ENCODE peak calls at places on chromosomes 13 and 19, in five cellular contexts. One of them, this sample, is unnamed.

GRCh38 chr13:24052547-24052981 is 108.0 kb upstream of the SPATA13 start:
- DNase-seq in tibial artery: no peak
- DNase-seq in Peyer's patch: no peak
- DNase-seq in upper lobe of right lung: no peak
- DNase-seq in neural progenitor cell: no peak
- DNase-seq in this sample: no peak

GRCh38 chr13:76522083-76522755 is 364.0 kb downstream of the KCTD12 start:
- DNase-seq in tibial artery: no peak
- DNase-seq in Peyer's patch: no peak
- DNase-seq in upper lobe of right lung: no peak
- DNase-seq in neural progenitor cell: no peak
- DNase-seq in this sample: no peak

GRCh38 chr19:55702131-55702627 is 27.2 kb downstream of the EPN1 start:
- DNase-seq in tibial artery: no peak
- DNase-seq in Peyer's patch: peak; percentile 44
- DNase-seq in upper lobe of right lung: peak; percentile 38
- DNase-seq in neural progenitor cell: no peak
- DNase-seq in this sample: no peak

GRCh38 chr13:20873348-20873747 is 29.2 kb downstream of the XPO4 start:
- DNase-seq in tibial artery: no peak
- DNase-seq in Peyer's patch: no peak
- DNase-seq in upper lobe of right lung: no peak
- DNase-seq in neural progenitor cell: peak; percentile 63
- DNase-seq in this sample: no peak

GRCh38 chr19:1512671-1513491 is at the start of gene ADAMTSL5:
- DNase-seq in tibial artery: no peak
- DNase-seq in Peyer's patch: peak; percentile 88
- DNase-seq in upper lobe of right lung: peak; percentile 81
- DNase-seq in neural progenitor cell: peak; percentile 45
- DNase-seq in this sample: peak; percentile 85

GRCh38 chr13:43196171-43196611 is 172.8 kb downstream of the DNAJC15 start:
- DNase-seq in tibial artery: no peak
- DNase-seq in Peyer's patch: no peak
- DNase-seq in upper lobe of right lung: no peak
- DNase-seq in neural progenitor cell: no peak
- DNase-seq in this sample: no peak

GRCh38 chr13:29569253-29570057 is 26.0 kb downstream of the SLC7A1 start:
- DNase-seq in tibial artery: no peak
- DNase-seq in Peyer's patch: no peak
- DNase-seq in upper lobe of right lung: no peak
- DNase-seq in neural progenitor cell: no peak
- DNase-seq in this sample: no peak

GRCh38 chr13:33251131-33251629 is 34.4 kb downstream of the STARD13 start:
- DNase-seq in tibial artery: no peak
- DNase-seq in Peyer's patch: no peak
- DNase-seq in upper lobe of right lung: no peak
- DNase-seq in neural progenitor cell: no peak
- DNase-seq in this sample: no peak

GRCh38 chr19:35718345-35719041 is 690 bp downstream of the KMT2B start:
- DNase-seq in tibial artery: no peak
- DNase-seq in Peyer's patch: peak; percentile 64
- DNase-seq in upper lobe of right lung: peak; percentile 83
- DNase-seq in neural progenitor cell: no peak
- DNase-seq in this sample: peak; percentile 36

GRCh38 chr13:33931397-33931987 is 113.5 kb downstream of the RFC3 start:
- DNase-seq in tibial artery: no peak
- DNase-seq in Peyer's patch: no peak
- DNase-seq in upper lobe of right lung: no peak
- DNase-seq in neural progenitor cell: peak; percentile 73
- DNase-seq in this sample: peak; percentile 24

GRCh38 chr19:9348253-9348652 is 14.6 kb upstream of the ZNF177 start:
- DNase-seq in tibial artery: no peak
- DNase-seq in Peyer's patch: no peak
- DNase-seq in upper lobe of right lung: no peak
- DNase-seq in neural progenitor cell: no peak
- DNase-seq in this sample: no peak

GRCh38 chr19:15893498-15893897 is 4.4 kb downstream of the CYP4F2 start:
- DNase-seq in tibial artery: no peak
- DNase-seq in Peyer's patch: peak; percentile 90
- DNase-seq in upper lobe of right lung: no peak
- DNase-seq in neural progenitor cell: no peak
- DNase-seq in this sample: no peak

GRCh38 chr19:55690109-55690768 is 15.2 kb downstream of the EPN1 start:
- DNase-seq in tibial artery: no peak
- DNase-seq in Peyer's patch: no peak
- DNase-seq in upper lobe of right lung: peak; percentile 49
- DNase-seq in neural progenitor cell: no peak
- DNase-seq in this sample: no peak

GRCh38 chr19:45179063-45179847 is 671 bp downstream of the BLOC1S3 start:
- DNase-seq in tibial artery: no peak
- DNase-seq in Peyer's patch: no peak
- DNase-seq in upper lobe of right lung: peak; percentile 81
- DNase-seq in neural progenitor cell: peak; percentile 61
- DNase-seq in this sample: peak; percentile 55

GRCh38 chr13:19927117-19927734 is 31.3 kb upstream of the ZMYM2 start:
- DNase-seq in tibial artery: no peak
- DNase-seq in Peyer's patch: no peak
- DNase-seq in upper lobe of right lung: no peak
- DNase-seq in neural progenitor cell: peak; percentile 22
- DNase-seq in this sample: peak; percentile 22

GRCh38 chr13:110006304-110006703 is 219.9 kb upstream of the IRS2 start:
- DNase-seq in tibial artery: no peak
- DNase-seq in Peyer's patch: no peak
- DNase-seq in upper lobe of right lung: no peak
- DNase-seq in neural progenitor cell: no peak
- DNase-seq in this sample: no peak

GRCh38 chr13:101065314-101065713 is 351.0 kb downstream of the NALCN start:
- DNase-seq in tibial artery: no peak
- DNase-seq in Peyer's patch: no peak
- DNase-seq in upper lobe of right lung: no peak
- DNase-seq in neural progenitor cell: no peak
- DNase-seq in this sample: no peak

GRCh38 chr13:61901946-61902541 is 486.4 kb upstream of the PCDH20 start:
- DNase-seq in tibial artery: no peak
- DNase-seq in Peyer's patch: no peak
- DNase-seq in upper lobe of right lung: no peak
- DNase-seq in neural progenitor cell: no peak
- DNase-seq in this sample: no peak

DNA sequence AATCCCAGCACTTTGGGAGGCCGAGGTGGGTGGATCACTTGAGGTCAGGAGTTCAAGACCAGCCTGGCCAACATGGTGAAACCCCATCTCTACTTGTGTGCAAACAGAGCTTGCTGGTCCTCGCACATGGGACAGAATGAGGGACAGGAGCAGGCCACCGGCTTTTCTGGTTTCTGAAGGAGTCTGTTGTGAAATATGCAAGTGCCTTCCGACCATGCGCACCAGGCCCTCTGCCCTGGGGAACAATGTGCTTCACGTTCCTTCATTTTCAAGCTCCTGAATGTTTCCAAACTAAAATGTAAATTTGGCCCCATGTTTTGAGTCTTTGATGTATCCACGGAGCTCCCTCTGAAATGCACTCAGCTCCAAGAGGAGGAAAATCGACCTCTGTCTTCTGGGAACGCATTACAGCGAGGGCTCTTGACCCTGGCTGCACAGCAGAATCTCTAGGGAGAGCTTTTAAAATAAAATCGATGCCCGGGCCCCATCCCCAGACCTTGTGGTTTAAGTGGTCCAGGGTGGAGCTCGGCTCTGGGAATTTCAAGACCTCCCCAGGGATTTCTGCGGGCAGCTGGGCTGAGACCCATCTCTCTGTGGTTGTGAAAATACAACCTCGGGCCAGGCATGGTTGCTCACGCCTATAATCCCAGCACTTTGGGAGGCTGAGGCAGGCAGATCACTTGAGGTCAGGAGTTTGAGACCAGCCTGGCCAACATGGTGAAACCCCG is 9.3 kb upstream of the ACP4 start:
- DNase-seq in tibial artery: no peak
- DNase-seq in Peyer's patch: no peak
- DNase-seq in upper lobe of right lung: no peak
- DNase-seq in neural progenitor cell: no peak
- DNase-seq in this sample: no peak
- H3K27me3 ChIP-seq in tibial artery: no peaks in the 10 kb centered on the region
- H3K27me3 ChIP-seq in Peyer's patch: no peaks in the 10 kb centered on the region
- H3K27me3 ChIP-seq in upper lobe of right lung: peaks cover 59% of the 10 kb centered on the region
- H3K27me3 ChIP-seq in neural progenitor cell: peaks cover 75% of the 10 kb centered on the region
- H3K27me3 ChIP-seq in this sample: peaks cover 26% of the 10 kb centered on the region

GRCh38 chr19:54469496-54469934 is 3.6 kb downstream of the CDC42EP5 start:
- DNase-seq in tibial artery: no peak
- DNase-seq in Peyer's patch: peak; percentile 86
- DNase-seq in upper lobe of right lung: no peak
- DNase-seq in neural progenitor cell: no peak
- DNase-seq in this sample: no peak
- H3K4me3 ChIP-seq in tibial artery: no peak overlapping the region
- H3K4me3 ChIP-seq in Peyer's patch: no peak overlapping the region
- H3K4me3 ChIP-seq in upper lobe of right lung: no peak overlapping the region
- H3K4me3 ChIP-seq in neural progenitor cell: no peak overlapping the region
- H3K4me3 ChIP-seq in this sample: no peak overlapping the region

DNA sequence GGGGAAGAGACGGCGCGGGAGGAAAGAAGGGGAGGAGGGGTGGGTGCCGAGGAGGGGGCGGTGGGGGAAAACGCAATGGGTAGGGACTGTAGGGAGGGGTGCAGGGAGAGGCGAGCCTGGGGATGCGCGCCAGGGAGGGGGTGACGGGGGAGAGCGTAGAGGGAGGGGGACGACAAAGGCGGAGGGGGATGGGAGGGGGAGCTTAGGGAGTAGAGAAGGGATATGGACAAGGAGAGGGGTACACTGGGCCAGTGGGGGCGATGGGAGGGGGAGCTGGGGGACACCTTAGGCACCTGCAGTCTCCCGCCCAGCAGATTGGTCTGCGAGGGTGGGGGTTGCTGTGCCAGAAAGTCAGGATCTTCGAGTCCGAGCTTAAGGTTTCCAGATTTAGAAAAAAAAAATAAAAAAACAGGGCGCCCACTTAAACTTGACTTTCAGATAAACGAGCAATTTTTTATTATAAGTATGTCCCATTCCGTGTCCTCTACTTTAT is 15.7 kb downstream of the CCDC124 start:
- DNase-seq in tibial artery: no peak
- DNase-seq in Peyer's patch: no peak
- DNase-seq in upper lobe of right lung: no peak
- DNase-seq in neural progenitor cell: no peak
- DNase-seq in this sample: no peak
- H3K27me3 ChIP-seq in tibial artery: peaks cover 3% of the 10 kb centered on the region
- H3K27me3 ChIP-seq in Peyer's patch: no peaks in the 10 kb centered on the region
- H3K27me3 ChIP-seq in upper lobe of right lung: peaks cover 44% of the 10 kb centered on the region
- H3K27me3 ChIP-seq in neural progenitor cell: peaks cover 52% of the 10 kb centered on the region
- H3K27me3 ChIP-seq in this sample: peaks cover 11% of the 10 kb centered on the region

DNA sequence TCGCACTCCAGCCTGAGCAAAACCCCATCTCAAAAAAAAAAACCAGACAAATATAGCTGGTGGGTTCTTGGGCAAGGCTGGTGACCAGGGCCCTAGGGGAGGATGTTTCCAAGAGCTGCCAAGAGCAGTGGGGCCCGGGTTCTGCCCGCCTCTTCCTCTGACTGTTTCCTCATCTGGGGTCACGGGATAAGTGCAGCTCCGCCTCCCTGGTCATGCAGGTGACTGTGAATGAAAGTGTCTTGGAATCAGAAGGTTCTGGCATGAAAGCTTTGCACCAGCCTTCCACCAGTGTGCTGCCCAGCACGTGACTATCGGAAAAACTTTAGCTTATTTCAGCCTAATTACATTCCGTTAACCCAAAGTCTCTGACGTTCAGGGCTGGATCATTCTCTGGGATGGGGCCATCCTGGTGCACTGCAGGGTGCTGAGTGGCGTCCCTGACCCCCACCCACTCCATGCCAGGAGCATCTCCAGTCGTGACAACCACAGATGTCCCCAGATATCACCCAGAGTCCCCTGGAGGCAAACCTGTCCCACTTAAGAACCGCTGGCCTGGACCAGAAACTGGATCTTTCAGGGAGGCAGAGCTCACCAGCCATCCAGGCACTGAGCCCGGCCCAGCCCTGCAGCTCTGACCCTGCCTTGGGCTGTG is 85.6 kb downstream of the GNG7 start:
- DNase-seq in tibial artery: peak; percentile 70
- DNase-seq in Peyer's patch: peak; percentile 76
- DNase-seq in upper lobe of right lung: peak; percentile 85
- DNase-seq in neural progenitor cell: no peak
- DNase-seq in this sample: peak; percentile 39
- H3K4me3 ChIP-seq in tibial artery: no peak overlapping the region
- H3K4me3 ChIP-seq in Peyer's patch: no peak overlapping the region
- H3K4me3 ChIP-seq in upper lobe of right lung: no peak overlapping the region
- H3K4me3 ChIP-seq in neural progenitor cell: no peak overlapping the region
- H3K4me3 ChIP-seq in this sample: no peak overlapping the region

GRCh38 chr13:111948811-111949210 is 118.1 kb upstream of the SOX1 start:
- DNase-seq in tibial artery: no peak
- DNase-seq in Peyer's patch: peak; percentile 24
- DNase-seq in upper lobe of right lung: peak; percentile 29
- DNase-seq in neural progenitor cell: no peak
- DNase-seq in this sample: no peak
- H3K27me3 ChIP-seq in tibial artery: no peaks in the 10 kb centered on the region
- H3K27me3 ChIP-seq in Peyer's patch: no peaks in the 10 kb centered on the region
- H3K27me3 ChIP-seq in upper lobe of right lung: peaks cover 14% of the 10 kb centered on the region
- H3K27me3 ChIP-seq in neural progenitor cell: no peaks in the 10 kb centered on the region
- H3K27me3 ChIP-seq in this sample: no peaks in the 10 kb centered on the region

GRCh38 chr19:38638461-38638860 is 9.0 kb upstream of the ACTN4 start:
- DNase-seq in tibial artery: no peak
- DNase-seq in Peyer's patch: no peak
- DNase-seq in upper lobe of right lung: no peak
- DNase-seq in neural progenitor cell: no peak
- DNase-seq in this sample: no peak
- H3K4me3 ChIP-seq in tibial artery: no peak overlapping the region
- H3K4me3 ChIP-seq in Peyer's patch: no peak overlapping the region
- H3K4me3 ChIP-seq in upper lobe of right lung: no peak overlapping the region
- H3K4me3 ChIP-seq in neural progenitor cell: no peak overlapping the region
- H3K4me3 ChIP-seq in this sample: no peak overlapping the region

DNA sequence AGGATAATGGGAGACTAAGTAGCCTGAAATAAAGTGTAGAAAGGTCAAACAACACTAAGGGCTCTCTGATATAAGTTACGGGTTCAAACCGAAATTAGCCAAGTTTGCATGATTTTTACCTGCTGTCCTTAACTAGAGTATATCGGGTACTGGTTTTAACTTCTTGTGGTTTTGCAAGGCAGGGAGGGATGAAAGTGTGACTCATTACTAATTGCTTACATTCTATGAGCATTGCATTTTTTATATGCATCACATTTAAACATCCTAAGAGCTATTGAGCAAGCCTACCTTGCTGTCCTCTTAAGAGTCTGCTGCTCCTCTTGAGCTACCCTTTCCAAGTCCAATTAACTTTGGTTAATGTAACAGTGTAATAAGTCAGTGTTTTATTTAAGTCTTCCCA is 415.4 kb downstream of the SLITRK5 start:
- DNase-seq in tibial artery: no peak
- DNase-seq in Peyer's patch: no peak
- DNase-seq in upper lobe of right lung: no peak
- DNase-seq in neural progenitor cell: no peak
- DNase-seq in this sample: no peak
- H3K27me3 ChIP-seq in tibial artery: no peaks in the 10 kb centered on the region
- H3K27me3 ChIP-seq in Peyer's patch: no peaks in the 10 kb centered on the region
- H3K27me3 ChIP-seq in upper lobe of right lung: no peaks in the 10 kb centered on the region
- H3K27me3 ChIP-seq in neural progenitor cell: no peaks in the 10 kb centered on the region
- H3K27me3 ChIP-seq in this sample: no peaks in the 10 kb centered on the region

This sample was measured in CD4-positive, CD25-positive, alpha-beta regulatory T cell.